ENCODE peak calls at places on chromosomes 11 and 22, in four cellular contexts. N, T, H and V are unnamed samples.

GRCh38 chr22:19811211-19811621 is 43.5 kb downstream of the GNB1L start:
- DNase-seq in N (no peak), T (peak), H (no peak), V (no peak)

GRCh38 chr11:82988936-82989627 is 82.6 kb downstream of the RAB30 start:
- DNase-seq in N (peak), H (no peak), T (no peak), V (no peak)

GRCh38 chr11:70745451-70745850 is 347.1 kb downstream of the CTTN start:
- DNase-seq in N (no peak), T (no peak), H (no peak), V (peak)

GRCh38 chr11:68825603-68826002 is 16.1 kb downstream of the CPT1A start:
- DNase-seq in N (peak), H (peak), T (no peak), V (no peak)

GRCh38 chr22:20232237-20232598 is 35.9 kb downstream of the RTN4R start:
- DNase-seq in N (no peak), T (no peak), H (no peak), V (no peak)

GRCh38 chr11:69444381-69445130 is 36.9 kb upstream of the LINC01488 start:
- DNase-seq in T (no peak), N (peak), H (peak), V (peak)

GRCh38 chr11:36417154-36417553 is 92.9 kb downstream of the TRAF6 start:
- DNase-seq in H (no peak), N (no peak), T (no peak), V (no peak)

GRCh38 chr11:68467446-68467845 is 6.9 kb downstream of the PPP6R3 start:
- DNase-seq in T (no peak), H (no peak), N (no peak), V (no peak)

GRCh38 chr11:44466531-44467179 is 98.8 kb upstream of the CD82 start:
- DNase-seq in T (no peak), H (no peak), N (peak), V (no peak)

GRCh38 chr11:78961186-78961782 is 386.6 kb upstream of the NARS2 start:
- DNase-seq in N (peak), T (peak), H (peak), V (peak)

GRCh38 chr11:130403301-130403804 is 25.1 kb downstream of the ADAMTS8 start:
- DNase-seq in H (peak), T (no peak), N (peak), V (peak)

GRCh38 chr11:94151311-94151710 is 22.7 kb downstream of the PANX1 start:
- DNase-seq in H (no peak), N (peak), T (no peak), V (no peak)

GRCh38 chr11:34274712-34275398 is 83.0 kb downstream of the ABTB2 start:
- DNase-seq in T (peak), N (peak), H (peak), V (peak)

GRCh38 chr22:37162221-37163095 is 12.7 kb upstream of the IL2RB start:
- DNase-seq in T (no peak), H (no peak), N (no peak), V (peak)

DNA sequence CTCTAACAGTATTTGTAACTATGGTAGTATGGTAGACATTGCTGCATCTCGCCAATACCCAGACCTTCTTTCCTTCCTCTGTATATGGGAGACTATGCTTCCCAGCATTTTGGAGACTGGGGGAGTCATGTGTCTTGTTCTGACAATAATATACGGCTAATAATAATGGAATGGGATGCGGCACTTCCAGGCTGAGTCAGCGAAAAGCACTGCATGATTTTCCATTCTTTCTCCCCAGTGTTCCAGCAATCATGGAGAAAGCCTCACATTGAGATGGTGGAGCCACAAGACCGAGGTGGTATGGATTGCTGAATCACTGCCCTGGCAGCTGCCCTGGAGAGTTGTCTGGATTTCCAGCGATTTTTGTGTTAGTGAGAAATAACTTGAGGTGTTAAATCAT is 77.1 kb upstream of the FIBIN start:
- DNase-seq in H (no peak), T (no peak), N (no peak), V (no peak)
- H2AFZ ChIP-seq in H (no peak), T (no peak), N (no peak), V (no peak)

DNA sequence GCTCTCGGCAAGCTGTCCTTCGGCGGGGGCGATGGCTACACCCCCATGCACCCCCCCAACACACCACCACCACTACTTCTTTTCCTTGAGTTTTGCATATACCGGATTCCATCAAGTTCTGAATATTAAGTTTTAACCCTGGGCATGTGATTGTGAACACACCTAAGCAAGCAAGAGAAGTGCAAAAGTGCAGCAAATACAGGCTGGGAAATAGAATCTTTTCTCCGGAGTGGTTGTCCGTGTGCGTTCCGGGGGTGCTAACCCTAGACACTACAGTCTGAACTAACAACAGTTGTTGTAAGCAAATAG is 568 bp downstream of the PRSS23 start:
- DNase-seq in N (no peak), H (no peak), T (no peak), V (no peak)
- H2AFZ ChIP-seq in N (peak), H (no peak), T (no peak), V (peak)

GRCh38 chr22:40671796-40672360 is 7.4 kb upstream of the MCHR1 start:
- DNase-seq in T (no peak), N (no peak), H (no peak), V (no peak)

GRCh38 chr22:40670058-40670457 is 9.2 kb upstream of the MCHR1 start:
- DNase-seq in H (no peak), T (no peak), N (no peak), V (no peak)

GRCh38 chr22:40671369-40671768 is 7.9 kb upstream of the MCHR1 start:
- DNase-seq in H (no peak), T (no peak), N (no peak), V (no peak)

GRCh38 chr22:40666151-40666848 is 13.0 kb upstream of the MCHR1 start:
- DNase-seq in H (no peak), N (no peak), T (no peak), V (no peak)

DNA sequence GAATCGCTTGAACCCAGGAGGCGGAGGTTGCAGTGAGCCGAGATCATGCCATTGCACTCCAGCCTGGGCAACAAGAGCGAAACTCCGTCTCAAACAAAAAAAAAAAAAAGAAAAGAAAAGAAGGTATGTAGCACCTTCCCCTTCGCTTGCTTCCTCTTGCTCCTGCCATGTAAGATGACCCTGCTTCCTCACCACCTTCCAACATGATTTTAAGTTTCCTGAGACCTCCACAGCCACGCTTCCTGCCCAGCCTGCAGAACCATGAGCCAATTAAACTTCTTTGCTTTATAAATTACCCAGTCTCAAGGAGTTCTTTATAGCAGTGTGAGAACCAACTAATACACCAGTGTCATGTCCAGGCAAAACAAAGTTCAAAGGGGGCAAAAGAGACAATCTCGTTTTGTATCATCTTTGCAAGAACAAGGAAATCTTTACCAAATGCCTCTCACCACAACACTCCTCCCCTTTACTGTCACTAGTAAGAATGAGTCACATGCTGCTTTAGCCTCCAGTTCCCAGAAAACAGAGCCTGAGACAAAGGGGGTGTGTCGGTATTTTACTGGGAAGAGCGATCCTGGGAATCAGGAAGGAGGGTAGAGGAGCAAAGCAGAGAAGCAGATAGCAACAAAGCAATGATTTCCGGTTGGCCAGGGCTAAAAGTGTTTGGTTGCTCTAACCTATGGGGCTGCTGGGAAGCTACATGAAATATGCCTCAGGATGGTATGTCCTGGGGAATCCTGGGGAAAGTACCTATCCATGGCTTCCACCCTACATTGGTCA is 10.5 kb upstream of the MCHR1 start:
- DNase-seq in H (peak), N (peak), T (no peak), V (peak)
- H2AFZ ChIP-seq in H (no peak), N (no peak), T (no peak), V (peak)

GRCh38 chr11:112073941-112074811 is at the start of the genes NKAPD1 and PIH1D2:
- DNase-seq in H (peak), T (peak), N (peak), V (peak)
- H2AFZ ChIP-seq in H (peak), T (peak), N (peak), V (peak)

GRCh38 chr11:118953265-118953664 is 2.8 kb upstream of the UPK2 start:
- DNase-seq in T (peak), N (no peak), H (no peak), V (no peak)
- H2AFZ ChIP-seq in T (no peak), N (no peak), H (no peak), V (no peak)

DNA sequence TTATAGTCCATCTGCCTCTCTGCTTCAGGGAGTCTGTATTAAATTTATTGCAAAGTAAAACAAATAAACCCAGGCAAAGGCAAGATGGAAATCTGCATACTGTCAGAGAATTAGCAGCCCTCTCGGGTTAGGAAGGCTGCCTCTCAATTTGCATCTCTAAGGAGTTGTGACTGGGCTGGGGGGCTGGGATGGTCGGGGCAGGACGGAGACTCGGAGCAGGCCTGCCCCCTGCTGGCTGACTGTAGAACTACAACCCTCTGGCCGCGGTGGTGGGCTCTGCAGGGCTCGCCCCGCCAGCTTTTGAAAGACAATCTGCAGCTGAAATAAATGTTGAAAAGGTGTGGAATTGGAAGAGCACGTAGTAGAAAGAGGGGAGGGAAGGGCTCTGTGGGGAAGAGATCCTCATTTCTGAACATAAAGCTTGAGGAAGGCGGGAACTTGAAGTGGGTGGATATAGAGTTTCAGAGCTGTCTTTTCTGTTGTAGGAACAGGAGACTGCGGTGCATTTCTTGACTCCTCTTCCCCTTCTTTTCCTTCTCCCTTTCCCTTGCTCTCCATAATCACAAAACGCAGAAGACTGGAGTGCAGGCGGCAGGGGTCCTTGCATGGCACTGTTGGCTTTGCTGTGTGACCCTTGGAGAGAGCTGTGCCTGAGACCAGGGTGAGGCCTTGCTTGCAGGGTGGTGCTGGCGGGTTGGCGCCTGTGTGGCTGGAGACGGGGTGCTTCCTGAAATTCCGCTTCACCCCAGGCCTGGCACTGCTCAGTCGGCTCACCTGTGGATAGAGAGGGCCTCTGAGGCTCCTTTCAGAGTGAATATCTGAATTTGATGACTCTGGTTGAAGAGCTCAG is 22.6 kb upstream of the PKNOX2 start:
- DNase-seq in N (peak), T (peak), H (peak), V (peak)
- H2AFZ ChIP-seq in N (no peak), T (no peak), H (peak), V (peak)

GRCh38 chr22:24465975-24466374 is 29.2 kb upstream of the UPB1 start:
- DNase-seq in N (no peak), H (no peak), T (no peak), V (no peak)
- H2AFZ ChIP-seq in N (no peak), H (no peak), T (peak), V (peak)

GRCh38 chr11:2153581-2154194 is 7.3 kb downstream of the INS start:
- DNase-seq in N (no peak), H (no peak), T (no peak), V (no peak)

GRCh38 chr11:2154195-2154585 is 6.8 kb downstream of the INS start:
- DNase-seq in T (no peak), H (no peak), N (no peak), V (no peak)

GRCh38 chr11:2150206-2150847 is 10.7 kb downstream of the INS start:
- DNase-seq in H (peak), T (peak), N (peak), V (no peak)

GRCh38 chr11:2149471-2150205 is 10.4 kb upstream of the IGF2 start:
- DNase-seq in T (no peak), N (no peak), H (no peak), V (no peak)

DNA sequence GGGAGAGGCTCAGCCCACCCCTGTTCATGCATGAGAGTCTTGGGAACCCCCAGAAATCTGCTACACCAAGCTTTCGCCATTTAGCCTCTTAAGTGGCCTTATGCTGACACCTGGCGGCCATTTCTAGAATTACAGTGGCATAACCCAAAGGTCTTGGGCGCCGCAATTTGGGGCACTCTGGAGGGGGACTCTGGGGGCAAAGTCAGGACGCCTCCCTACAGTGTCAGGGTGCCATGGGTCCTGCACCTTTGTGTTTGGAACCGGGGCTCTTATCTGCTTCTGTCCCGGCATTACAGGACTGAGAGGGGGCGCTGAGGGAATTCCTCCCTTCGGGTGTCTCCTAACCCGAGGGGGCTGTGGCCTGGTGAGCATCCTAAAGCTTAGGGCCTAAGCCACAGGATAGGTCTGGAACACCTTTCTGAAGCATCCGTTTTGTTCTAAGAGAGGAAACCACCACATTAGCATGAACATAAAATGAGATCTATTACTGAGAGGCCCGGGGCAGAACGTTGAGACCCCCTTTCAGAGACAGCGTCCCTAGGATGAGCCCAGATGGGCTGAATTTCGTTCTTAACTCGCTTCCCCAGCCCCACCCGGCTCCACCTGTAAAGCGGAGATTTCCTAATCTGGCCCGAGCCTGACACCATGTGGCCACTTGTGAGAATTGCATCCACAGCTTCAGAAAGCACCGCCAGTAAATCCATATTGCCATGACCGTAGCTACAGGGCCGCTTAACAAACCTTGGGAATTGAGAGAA is 9.3 kb downstream of the INS start:
- DNase-seq in T (peak), H (peak), N (peak), V (peak)
- H2AFZ ChIP-seq in T (no peak), H (peak), N (no peak), V (no peak)